ENCODE peak calls at places on chromosome 2, in eight cellular contexts. W is AG10803, B is K562, H is upper lobe of left lung, R is tibial artery, P is kidney epithelial cell, S is astrocyte of the cerebellum, Y is AG09309. T is an unnamed sample.

GRCh38 chr2:157880927-157881326 is 4.8 kb upstream of the ACVR1 start:
- DNase-seq in W (no peak), B (no peak), S (no peak), Y (no peak), H (no peak), P (no peak), R (no peak), T (no peak)

GRCh38 chr2:202909394-202910192 is 1.9 kb downstream of the WDR12 start:
- DNase-seq in R (no peak), W (peak; percentile 13), H (no peak), P (no peak), B (peak; percentile 5), Y (no peak), S (no peak), T (no peak)

GRCh38 chr2:230914886-230915285 is 10.2 kb downstream of the GPR55 start:
- DNase-seq in B (no peak), P (no peak), W (no peak), S (no peak), Y (no peak), H (no peak), R (peak; percentile 57), T (no peak)

GRCh38 chr2:176112375-176113302 is 3.9 kb upstream of the HOXD10 start:
- DNase-seq in B (no peak), S (no peak), Y (no peak), H (peak; percentile 33), W (no peak), R (no peak), P (no peak), T (no peak)

GRCh38 chr2:95303191-95303914 is 6.2 kb downstream of the KCNIP3 start:
- DNase-seq in S (no peak), H (peak; percentile 39), W (no peak), P (no peak), R (no peak), Y (no peak), B (no peak), T (no peak)

GRCh38 chr2:237806334-237806733 is 7.8 kb downstream of the RBM44 start:
- DNase-seq in P (no peak), B (no peak), H (no peak), R (no peak), W (no peak), Y (peak; percentile 2), S (peak; percentile 65), T (no peak)

GRCh38 chr2:96584017-96584416 is 47.5 kb downstream of the ARID5A start:
- DNase-seq in H (no peak), B (peak; percentile 37), P (no peak), S (no peak), Y (no peak), W (no peak), R (no peak), T (no peak)

GRCh38 chr2:562391-563364 is 114.5 kb downstream of the TMEM18 start:
- DNase-seq in Y (no peak), S (no peak), W (no peak), H (peak; percentile 65), R (no peak), B (no peak), P (no peak), T (no peak)

GRCh38 chr2:97868986-97869721 is 126.6 kb downstream of the TMEM131 start:
- DNase-seq in R (no peak), P (peak; percentile 90), Y (peak; percentile 89), H (no peak), W (peak; percentile 95), B (peak; percentile 4), S (peak; percentile 52), T (peak; percentile 76)

GRCh38 chr2:186503827-186504606 is 18.0 kb downstream of the ZC3H15 start:
- DNase-seq in R (no peak), H (no peak), B (peak; percentile 23), P (no peak), W (peak; percentile 56), Y (no peak), S (peak; percentile 18), T (no peak)

GRCh38 chr2:44680983-44681481 is 260.5 kb upstream of the SIX3 start:
- DNase-seq in S (no peak), P (no peak), W (no peak), R (no peak), B (no peak), H (no peak), Y (no peak), T (no peak)

GRCh38 chr2:85911836-85912692 is 23.3 kb upstream of the ST3GAL5 start:
- DNase-seq in P (no peak), B (no peak), S (no peak), R (no peak), Y (no peak), W (peak; percentile 83), H (no peak), T (no peak)

GRCh38 chr2:204293884-204294535 is 251.3 kb upstream of the PARD3B start:
- DNase-seq in W (no peak), P (no peak), S (no peak), H (no peak), R (no peak), Y (no peak), B (no peak), T (no peak)

GRCh38 chr2:14536976-14537375 is 95.5 kb upstream of the LRATD1 start:
- DNase-seq in S (no peak), W (no peak), B (no peak), R (no peak), Y (no peak), P (no peak), H (no peak), T (no peak)

GRCh38 chr2:169091256-169091655 is 21.9 kb downstream of the DHRS9 start:
- DNase-seq in Y (no peak), P (no peak), H (no peak), W (no peak), R (no peak), S (no peak), B (no peak), T (no peak)

GRCh38 chr2:18312818-18313217 is 247.6 kb downstream of the RDH14 start:
- DNase-seq in W (no peak), S (no peak), R (no peak), P (no peak), B (no peak), H (no peak), Y (no peak), T (no peak)

GRCh38 chr2:28381225-28382180 is 11.2 kb upstream of the FOSL2 start:
- DNase-seq in S (no peak), W (no peak), B (no peak), Y (no peak), R (no peak), P (no peak), H (no peak), T (no peak)

DNA sequence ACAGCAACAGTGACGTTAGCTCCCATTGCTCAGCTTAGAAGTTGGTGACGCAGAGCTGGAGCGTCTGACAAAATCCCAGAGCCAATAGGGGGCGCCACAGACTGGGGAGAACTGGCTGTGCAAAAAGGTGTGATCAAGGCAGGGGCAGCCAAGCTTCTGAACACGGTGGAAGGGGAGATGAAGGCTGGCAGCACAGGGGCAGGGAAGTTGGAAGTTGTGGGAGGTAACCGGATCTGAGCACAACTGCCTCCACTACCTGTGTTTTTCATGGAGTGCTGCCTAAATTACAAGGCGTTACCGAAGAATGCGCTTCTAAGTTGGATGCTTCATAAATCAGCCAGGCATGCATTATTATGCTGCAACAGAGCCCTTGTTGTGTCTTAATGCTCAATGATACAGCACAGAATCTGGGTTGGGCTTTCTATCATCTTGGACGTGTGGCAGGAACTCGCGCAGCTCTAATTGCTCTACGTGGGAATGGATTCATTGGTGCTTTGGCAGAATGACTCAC is 370.0 kb downstream of the SLC4A3 start:
- DNase-seq in H (no peak), P (peak; percentile 35), B (peak; percentile 37), Y (no peak), R (no peak), S (no peak), W (peak; percentile 23), T (no peak)
- TF ChIP-seq CTCF in H (peak; percentile 18), P (peak; percentile 90), B (peak; percentile 45), Y (peak; percentile 53), R (peak; percentile 31), S (peak; percentile 43), W (peak; percentile 48), T (peak; percentile 48)

DNA sequence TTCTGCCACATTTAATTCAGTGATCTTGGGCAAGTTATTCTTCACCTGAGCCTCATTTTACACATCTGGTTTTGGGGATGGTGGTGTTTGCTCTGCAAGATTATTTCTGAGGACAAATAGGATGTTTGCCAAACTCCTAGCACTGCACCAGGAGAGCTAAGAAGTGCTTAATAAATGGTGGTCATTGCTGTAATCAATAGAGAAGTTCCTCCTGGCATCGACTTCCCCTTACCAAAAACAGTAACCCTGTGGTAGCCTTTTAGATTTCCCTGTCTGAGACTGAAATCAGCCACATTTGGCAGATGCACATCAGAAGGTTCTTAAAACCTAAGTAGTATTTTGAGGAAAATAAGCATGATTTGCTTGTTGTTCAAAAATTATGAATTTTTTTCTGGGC is 2.3 kb downstream of the B3GNT2 start:
- DNase-seq in P (no peak), R (no peak), B (no peak), W (no peak), S (no peak), Y (no peak), H (no peak), T (no peak)
- H3K4me3 ChIP-seq in P (no peak overlapping the region), R (peak overlapping the region; percentile 94), B (peak overlapping the region; percentile 79), W (peak overlapping the region; percentile 91), S (no peak overlapping the region), Y (no peak overlapping the region), H (no peak overlapping the region), T (no peak overlapping the region)

DNA sequence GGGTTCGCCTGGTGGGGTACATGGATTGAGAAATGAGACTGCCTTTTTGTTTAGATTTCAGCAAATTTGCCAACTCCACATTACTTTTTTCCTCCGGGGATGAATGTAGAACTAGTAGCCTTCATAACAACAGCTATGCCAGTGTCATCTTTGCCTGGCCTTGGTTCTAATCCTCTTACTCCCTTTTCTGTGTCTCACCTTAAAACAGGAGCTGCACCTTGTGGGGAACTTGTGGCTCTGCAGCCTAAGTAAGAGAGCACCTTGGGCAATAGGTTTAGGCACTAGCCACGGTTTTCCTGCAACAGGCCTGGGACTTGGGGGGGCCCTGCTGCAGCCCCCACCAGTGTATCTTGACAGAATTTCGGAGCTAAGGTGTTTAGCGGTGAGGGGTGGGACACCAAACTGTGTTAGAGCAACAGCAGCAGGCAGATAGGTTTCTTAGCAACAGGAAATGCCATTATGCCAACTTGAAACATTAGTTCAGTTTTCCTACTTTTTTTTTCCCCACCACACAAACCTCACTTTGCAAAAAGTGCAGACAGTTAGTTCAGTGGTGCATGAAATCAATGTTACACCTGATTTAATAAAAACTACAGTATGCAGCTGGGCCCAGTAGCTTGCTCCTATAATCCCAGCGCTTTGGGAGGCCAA is 173.7 kb downstream of the PRKCE start:
- DNase-seq in R (no peak), S (peak; percentile 38), Y (no peak), W (no peak), B (no peak), H (no peak), P (peak; percentile 57), T (no peak)
- TF ChIP-seq CTCF in R (no peak), S (peak; percentile 21), Y (no peak), W (no peak), B (peak; percentile 11), H (no peak), P (peak; percentile 38), T (no peak)

DNA sequence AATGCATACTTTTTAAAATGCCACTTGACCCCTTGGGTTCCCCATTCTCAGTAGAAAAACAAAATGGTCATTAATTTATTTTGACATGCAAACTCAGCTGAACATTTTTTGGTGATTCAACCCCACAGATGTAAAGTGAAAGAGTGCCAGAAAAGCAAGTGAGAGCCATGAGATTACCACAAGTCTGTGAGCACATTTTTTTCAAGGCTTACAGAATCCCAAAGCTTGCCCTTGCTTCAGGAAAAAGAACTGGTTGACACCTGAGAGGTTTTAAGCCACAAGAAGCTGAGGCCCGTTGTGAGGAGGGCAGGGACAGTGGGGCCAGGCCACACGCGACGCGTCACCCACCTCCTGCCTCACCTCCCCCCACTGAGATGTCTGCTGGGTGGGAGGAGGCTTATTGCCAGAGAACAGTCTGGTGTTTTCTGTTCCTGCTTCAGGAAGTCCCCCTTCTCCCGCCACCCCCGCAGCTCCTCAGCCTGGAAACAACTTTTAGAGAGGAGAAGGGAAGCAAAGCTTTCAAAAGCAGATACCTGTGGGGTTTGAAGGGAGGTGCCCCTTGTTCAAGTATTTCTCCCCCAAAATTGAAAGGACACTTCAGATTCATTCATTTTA is 70.5 kb upstream of the CYP1B1 start:
- DNase-seq in B (peak; percentile 71), S (peak; percentile 95), H (peak; percentile 65), Y (peak; percentile 83), R (peak; percentile 70), P (peak; percentile 70), W (peak; percentile 94), T (peak; percentile 77)
- H3K4me3 ChIP-seq in B (no peak overlapping the region), S (no peak overlapping the region), H (no peak overlapping the region), Y (peak overlapping the region; percentile 28), R (no peak overlapping the region), P (no peak overlapping the region), W (peak overlapping the region; percentile 35), T (peak overlapping the region; percentile 34)

T was measured in AG04449.